ENCODE peak calls at places on chromosomes 12 and 14, in six cellular contexts. One of them, this sample, is unnamed.

GRCh38 chr12:105640780-105641179 is 310.3 kb downstream of the C12orf75 start:
- DNase-seq in endothelial cell of umbilical vein: no peak
- DNase-seq in kidney: no peak
- DNase-seq in HepG2: no peak
- DNase-seq in mesendoderm: peak; percentile 17
- DNase-seq in IMR-90: no peak
- DNase-seq in this sample: peak; percentile 58

GRCh38 chr14:91390165-91390778 is 27.3 kb downstream of the CCDC88C start:
- DNase-seq in mesendoderm: no peak
- DNase-seq in HepG2: no peak
- DNase-seq in endothelial cell of umbilical vein: no peak
- DNase-seq in IMR-90: no peak
- DNase-seq in kidney: no peak
- DNase-seq in this sample: no peak

GRCh38 chr12:108563135-108563803 is 873 bp downstream of the ISCU start:
- DNase-seq in mesendoderm: peak; percentile 93
- DNase-seq in IMR-90: peak; percentile 88
- DNase-seq in HepG2: peak; percentile 83
- DNase-seq in kidney: peak; percentile 91
- DNase-seq in endothelial cell of umbilical vein: peak; percentile 90
- DNase-seq in this sample: peak; percentile 67

GRCh38 chr12:2064078-2064507 is 11.3 kb downstream of the CACNA1C start:
- DNase-seq in kidney: no peak
- DNase-seq in HepG2: no peak
- DNase-seq in mesendoderm: no peak
- DNase-seq in endothelial cell of umbilical vein: no peak
- DNase-seq in IMR-90: peak; percentile 59
- DNase-seq in this sample: peak; percentile 84

GRCh38 chr12:114920828-114921579 is 237.0 kb upstream of the TBX3 start:
- DNase-seq in mesendoderm: no peak
- DNase-seq in endothelial cell of umbilical vein: no peak
- DNase-seq in IMR-90: peak; percentile 46
- DNase-seq in kidney: no peak
- DNase-seq in HepG2: no peak
- DNase-seq in this sample: peak; percentile 50

GRCh38 chr12:68976304-68976915 is 43.4 kb upstream of the CPM start:
- DNase-seq in kidney: no peak
- DNase-seq in IMR-90: no peak
- DNase-seq in HepG2: peak; percentile 43
- DNase-seq in mesendoderm: no peak
- DNase-seq in endothelial cell of umbilical vein: no peak
- DNase-seq in this sample: no peak

GRCh38 chr14:26401170-26401968 is 196.5 kb downstream of the NOVA1 start:
- DNase-seq in kidney: no peak
- DNase-seq in mesendoderm: peak; percentile 28
- DNase-seq in endothelial cell of umbilical vein: no peak
- DNase-seq in HepG2: no peak
- DNase-seq in IMR-90: no peak
- DNase-seq in this sample: no peak

GRCh38 chr14:88785911-88786310 is 6.8 kb downstream of the EML5 start:
- DNase-seq in HepG2: no peak
- DNase-seq in mesendoderm: no peak
- DNase-seq in IMR-90: no peak
- DNase-seq in endothelial cell of umbilical vein: no peak
- DNase-seq in kidney: no peak
- DNase-seq in this sample: no peak

GRCh38 chr14:61145258-61145902 is 135.8 kb downstream of the TMEM30B start:
- DNase-seq in endothelial cell of umbilical vein: no peak
- DNase-seq in IMR-90: peak; percentile 99
- DNase-seq in HepG2: no peak
- DNase-seq in kidney: no peak
- DNase-seq in mesendoderm: peak; percentile 54
- DNase-seq in this sample: peak; percentile 97

GRCh38 chr12:52082026-52082667 is 2.6 kb downstream of the SMIM41 start:
- DNase-seq in HepG2: peak; percentile 41
- DNase-seq in mesendoderm: no peak
- DNase-seq in endothelial cell of umbilical vein: no peak
- DNase-seq in kidney: peak; percentile 83
- DNase-seq in IMR-90: peak; percentile 61
- DNase-seq in this sample: peak; percentile 53

GRCh38 chr14:76759589-76759988 is 1.7 kb upstream of the VASH1 start:
- DNase-seq in IMR-90: no peak
- DNase-seq in mesendoderm: no peak
- DNase-seq in endothelial cell of umbilical vein: no peak
- DNase-seq in HepG2: no peak
- DNase-seq in kidney: peak; percentile 34
- DNase-seq in this sample: no peak

GRCh38 chr12:96035283-96036236 is at the start of gene LTA4H:
- DNase-seq in kidney: peak; percentile 98
- DNase-seq in IMR-90: peak; percentile 98
- DNase-seq in HepG2: peak; percentile 97
- DNase-seq in mesendoderm: peak; percentile 100
- DNase-seq in endothelial cell of umbilical vein: peak; percentile 99
- DNase-seq in this sample: peak; percentile 93

GRCh38 chr12:92271341-92271740 is 125.7 kb upstream of the BTG1 start:
- DNase-seq in IMR-90: no peak
- DNase-seq in HepG2: no peak
- DNase-seq in mesendoderm: no peak
- DNase-seq in endothelial cell of umbilical vein: no peak
- DNase-seq in kidney: no peak
- DNase-seq in this sample: no peak

GRCh38 chr12:82963961-82964360 is 277.3 kb downstream of the TMTC2 start:
- DNase-seq in mesendoderm: peak; percentile 73
- DNase-seq in IMR-90: no peak
- DNase-seq in HepG2: no peak
- DNase-seq in kidney: no peak
- DNase-seq in endothelial cell of umbilical vein: no peak
- DNase-seq in this sample: peak; percentile 25

GRCh38 chr14:96589577-96589976 is 87.4 kb downstream of the PAPOLA start:
- DNase-seq in HepG2: no peak
- DNase-seq in kidney: no peak
- DNase-seq in mesendoderm: no peak
- DNase-seq in IMR-90: no peak
- DNase-seq in endothelial cell of umbilical vein: no peak
- DNase-seq in this sample: no peak

GRCh38 chr14:81506512-81506911 is 27.1 kb downstream of the SEL1L start:
- DNase-seq in endothelial cell of umbilical vein: no peak
- DNase-seq in IMR-90: no peak
- DNase-seq in mesendoderm: no peak
- DNase-seq in kidney: no peak
- DNase-seq in HepG2: no peak
- DNase-seq in this sample: no peak

DNA sequence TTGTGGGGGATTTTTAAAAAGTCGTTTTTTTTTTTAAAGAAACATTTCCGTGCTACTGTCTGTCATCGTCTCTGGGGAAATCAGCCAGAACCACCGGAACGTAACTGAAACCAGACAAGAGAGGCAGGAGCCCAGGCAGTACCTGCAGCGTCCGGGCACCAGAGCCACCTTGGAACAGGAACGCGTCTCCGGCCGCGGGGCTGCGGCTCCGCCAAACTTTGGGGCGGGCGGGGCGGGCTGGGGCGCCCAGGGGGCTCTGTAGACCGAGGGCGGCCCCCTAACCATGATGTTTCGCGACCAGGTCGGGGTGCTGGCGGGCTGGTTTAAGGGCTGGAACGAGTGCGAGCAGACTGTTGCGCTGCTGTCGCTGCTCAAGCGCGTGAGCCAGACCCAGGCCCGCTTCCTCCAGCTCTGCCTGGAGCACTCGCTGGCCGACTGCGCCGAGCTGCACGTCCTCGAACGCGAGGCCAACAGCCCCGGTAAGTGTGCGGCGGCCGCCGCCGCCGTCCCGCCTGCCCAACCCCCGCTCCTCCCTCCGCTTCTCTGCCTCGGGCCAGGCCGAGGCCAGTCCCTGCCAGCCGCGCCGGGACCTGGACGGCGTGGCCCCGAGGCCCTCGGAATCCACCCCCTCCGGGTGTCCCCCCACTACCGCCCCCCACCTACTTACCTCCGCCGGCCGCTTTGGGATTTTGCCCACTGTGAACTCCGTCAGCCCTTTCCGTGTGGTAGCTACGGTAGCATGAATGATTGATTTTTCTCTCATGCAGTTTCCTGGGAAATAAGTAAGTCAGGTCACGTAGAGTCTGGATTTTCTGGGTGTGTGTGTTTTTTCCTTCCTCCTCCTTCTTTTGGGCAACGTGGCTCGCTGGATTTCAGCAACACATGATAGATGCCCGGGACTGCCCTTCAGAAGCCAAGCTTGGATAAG is 970 bp downstream of the SAMD4A start:
- DNase-seq in endothelial cell of umbilical vein: peak; percentile 42
- DNase-seq in mesendoderm: peak; percentile 79
- DNase-seq in HepG2: peak; percentile 14
- DNase-seq in IMR-90: no peak
- DNase-seq in kidney: peak; percentile 90
- DNase-seq in this sample: peak; percentile 70
- H3K9ac ChIP-seq in endothelial cell of umbilical vein: peak overlapping the region; percentile 98
- H3K9ac ChIP-seq in mesendoderm: peak overlapping the region; percentile 42
- H3K9ac ChIP-seq in HepG2: peak overlapping the region; percentile 96
- H3K9ac ChIP-seq in IMR-90: peak overlapping the region; percentile 98
- H3K9ac ChIP-seq in kidney: peak overlapping the region; percentile 20
- H3K9ac ChIP-seq in this sample: peak overlapping the region; percentile 96

GRCh38 chr12:4412462-4412861 is 33.0 kb upstream of the FGF23 start:
- DNase-seq in kidney: no peak
- DNase-seq in IMR-90: no peak
- DNase-seq in endothelial cell of umbilical vein: no peak
- DNase-seq in HepG2: no peak
- DNase-seq in mesendoderm: no peak
- DNase-seq in this sample: no peak
- H3K9ac ChIP-seq in kidney: no peak overlapping the region
- H3K9ac ChIP-seq in IMR-90: no peak overlapping the region
- H3K9ac ChIP-seq in endothelial cell of umbilical vein: no peak overlapping the region
- H3K9ac ChIP-seq in HepG2: no peak overlapping the region
- H3K9ac ChIP-seq in mesendoderm: no peak overlapping the region
- H3K9ac ChIP-seq in this sample: no peak overlapping the region

GRCh38 chr12:117052386-117053049 is 46.7 kb downstream of the TESC start:
- DNase-seq in HepG2: no peak
- DNase-seq in endothelial cell of umbilical vein: no peak
- DNase-seq in kidney: no peak
- DNase-seq in mesendoderm: no peak
- DNase-seq in IMR-90: no peak
- DNase-seq in this sample: no peak
- H3K9ac ChIP-seq in HepG2: no peak overlapping the region
- H3K9ac ChIP-seq in endothelial cell of umbilical vein: no peak overlapping the region
- H3K9ac ChIP-seq in kidney: no peak overlapping the region
- H3K9ac ChIP-seq in mesendoderm: no peak overlapping the region
- H3K9ac ChIP-seq in IMR-90: no peak overlapping the region
- H3K9ac ChIP-seq in this sample: no peak overlapping the region

DNA sequence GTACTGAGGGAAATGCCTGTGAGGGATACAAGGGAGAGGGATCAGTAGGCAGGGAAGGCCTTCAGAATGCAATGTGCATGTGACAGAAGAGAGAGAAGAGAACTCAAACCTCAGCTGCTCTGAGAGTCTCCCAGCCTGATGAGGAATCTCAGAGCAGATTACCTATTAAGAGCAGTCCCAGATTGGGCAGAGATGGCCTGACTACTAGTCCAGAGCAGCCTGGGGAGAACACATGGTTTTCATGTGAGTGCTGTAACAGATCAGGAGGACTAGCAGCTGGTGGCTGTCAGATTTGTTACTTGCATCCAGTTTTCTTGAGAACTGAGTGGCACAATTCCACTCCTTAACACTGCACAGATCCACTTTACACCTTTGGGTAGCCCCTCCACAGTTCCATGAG is 38.0 kb upstream of the A2ML1 start:
- DNase-seq in IMR-90: no peak
- DNase-seq in mesendoderm: no peak
- DNase-seq in endothelial cell of umbilical vein: no peak
- DNase-seq in HepG2: no peak
- DNase-seq in kidney: no peak
- DNase-seq in this sample: no peak
- H3K9ac ChIP-seq in IMR-90: no peak overlapping the region
- H3K9ac ChIP-seq in mesendoderm: no peak overlapping the region
- H3K9ac ChIP-seq in endothelial cell of umbilical vein: no peak overlapping the region
- H3K9ac ChIP-seq in HepG2: no peak overlapping the region
- H3K9ac ChIP-seq in kidney: no peak overlapping the region
- H3K9ac ChIP-seq in this sample: no peak overlapping the region

GRCh38 chr14:103870891-103871595 is 23.7 kb upstream of the PPP1R13B start:
- DNase-seq in mesendoderm: no peak
- DNase-seq in endothelial cell of umbilical vein: no peak
- DNase-seq in IMR-90: no peak
- DNase-seq in HepG2: no peak
- DNase-seq in kidney: no peak
- DNase-seq in this sample: no peak

GRCh38 chr14:103872492-103873113 is 25.2 kb upstream of the PPP1R13B start:
- DNase-seq in endothelial cell of umbilical vein: no peak
- DNase-seq in kidney: no peak
- DNase-seq in HepG2: no peak
- DNase-seq in IMR-90: no peak
- DNase-seq in mesendoderm: peak; percentile 68
- DNase-seq in this sample: no peak

GRCh38 chr14:103869406-103870143 is 22.2 kb upstream of the PPP1R13B start:
- DNase-seq in endothelial cell of umbilical vein: no peak
- DNase-seq in IMR-90: no peak
- DNase-seq in kidney: no peak
- DNase-seq in HepG2: no peak
- DNase-seq in mesendoderm: no peak
- DNase-seq in this sample: no peak

GRCh38 chr14:103870144-103870876 is 22.9 kb upstream of the PPP1R13B start:
- DNase-seq in kidney: no peak
- DNase-seq in mesendoderm: no peak
- DNase-seq in IMR-90: no peak
- DNase-seq in HepG2: no peak
- DNase-seq in endothelial cell of umbilical vein: no peak
- DNase-seq in this sample: no peak

DNA sequence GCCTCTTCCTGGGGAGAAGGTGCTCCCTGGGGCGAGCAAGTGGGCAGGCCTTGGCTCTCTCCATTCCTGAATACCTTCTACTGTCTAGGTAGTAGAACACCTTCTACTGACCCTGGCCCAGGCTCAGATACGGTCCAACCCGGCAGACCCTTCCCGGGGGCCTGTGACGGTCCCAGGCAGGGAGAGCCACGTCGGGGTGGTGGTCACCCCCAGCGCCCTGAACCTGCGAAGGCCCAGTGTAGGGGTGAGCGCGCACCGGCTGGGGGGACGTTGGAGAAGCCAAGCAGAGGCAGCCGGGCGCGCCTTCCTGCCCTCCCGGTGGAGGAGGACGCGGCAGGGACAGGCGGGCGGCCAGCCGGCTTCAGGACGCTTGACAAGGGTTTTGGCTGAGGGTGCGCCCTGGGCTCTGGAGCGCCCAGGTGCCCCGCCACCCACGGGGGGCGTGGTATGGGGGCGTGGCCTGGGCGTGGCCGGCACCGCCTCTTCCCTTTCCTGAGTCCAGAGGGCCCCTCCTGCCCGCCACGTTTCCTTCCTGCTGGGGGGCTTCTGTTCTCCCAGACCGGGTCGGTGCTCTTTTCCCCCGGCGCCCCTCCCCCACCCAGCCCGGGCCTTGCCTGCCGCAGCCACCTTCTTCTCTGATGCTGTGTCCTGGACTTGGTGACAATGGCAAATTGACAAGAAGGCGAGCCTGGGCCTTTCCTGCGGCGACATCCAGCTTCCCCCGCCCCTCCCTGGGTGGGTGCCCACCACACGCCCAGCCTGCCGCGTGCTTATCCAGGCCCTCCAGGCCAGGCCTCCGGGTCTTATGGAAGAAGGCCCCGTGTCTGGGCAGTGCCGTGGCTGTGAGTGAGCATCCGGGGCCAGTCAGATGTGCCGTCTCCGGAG is 24.5 kb upstream of the PPP1R13B start:
- DNase-seq in endothelial cell of umbilical vein: no peak
- DNase-seq in IMR-90: no peak
- DNase-seq in HepG2: no peak
- DNase-seq in kidney: peak; percentile 90
- DNase-seq in mesendoderm: peak; percentile 64
- DNase-seq in this sample: no peak
- H3K9ac ChIP-seq in endothelial cell of umbilical vein: peak overlapping the region; percentile 44
- H3K9ac ChIP-seq in IMR-90: no peak overlapping the region
- H3K9ac ChIP-seq in HepG2: no peak overlapping the region
- H3K9ac ChIP-seq in kidney: no peak overlapping the region
- H3K9ac ChIP-seq in mesendoderm: peak overlapping the region; percentile 64
- H3K9ac ChIP-seq in this sample: peak overlapping the region; percentile 31

This sample was measured in astrocyte.